ENCODE peak calls at places on chromosome 21, in four cellular contexts. M is left ventricle myocardium inferior, A is vagina, E is fibroblast of mammary gland. X is an unnamed sample.

GRCh38 chr21:28294046-28294445 is 698.6 kb downstream of the LTN1 start:
- DNase-seq in A (no peak), M (no peak), E (peak; percentile 21), X (no peak)

GRCh38 chr21:35559881-35560280 is 500.4 kb downstream of the SETD4 start:
- DNase-seq in A (no peak), E (peak; percentile 73), M (no peak), X (no peak)

GRCh38 chr21:19109694-19110093 is 706.1 kb upstream of the TMPRSS15 start:
- DNase-seq in M (no peak), E (no peak), A (no peak), X (no peak)

GRCh38 chr21:33998402-33998801 is 75.0 kb upstream of the MRPS6 start:
- DNase-seq in M (no peak), E (no peak), A (no peak), X (no peak)

GRCh38 chr21:34372321-34372720 is 3.0 kb upstream of the SMIM11 start:
- DNase-seq in M (no peak), A (no peak), E (no peak), X (no peak)

GRCh38 chr21:26655466-26655865 is 82.4 kb upstream of the CYYR1 start:
- DNase-seq in A (no peak), M (no peak), E (no peak), X (no peak)

GRCh38 chr21:34992736-34993135 is 56.4 kb downstream of the RUNX1 start:
- DNase-seq in M (no peak), A (no peak), E (peak; percentile 40), X (no peak)

GRCh38 chr21:37700641-37701202 is 215.5 kb downstream of the KCNJ6 start:
- DNase-seq in M (no peak), A (no peak), E (peak; percentile 87), X (no peak)

GRCh38 chr21:23853796-23854379 is 1753.4 kb downstream of the MRPL39 start:
- DNase-seq in A (no peak), E (peak; percentile 6), M (no peak), X (no peak)

GRCh38 chr21:34871026-34871908 is 177.8 kb downstream of the RUNX1 start:
- DNase-seq in M (no peak), E (no peak), A (no peak), X (no peak)

GRCh38 chr21:15004721-15005370 is 60.0 kb downstream of the NRIP1 start:
- DNase-seq in M (no peak), A (no peak), E (no peak), X (no peak)

GRCh38 chr21:35222541-35222941 is 173.4 kb upstream of the RUNX1 start:
- DNase-seq in A (no peak), M (no peak), E (no peak), X (no peak)

GRCh38 chr21:46559291-46559983 is 45.4 kb downstream of the S100B start:
- DNase-seq in M (no peak), A (no peak), E (no peak), X (no peak)

GRCh38 chr21:17708541-17709265 is 96.0 kb upstream of the BTG3 start:
- DNase-seq in A (no peak), E (no peak), M (no peak), X (no peak)

GRCh38 chr21:46553993-46554392 is 50.9 kb downstream of the S100B start:
- DNase-seq in A (no peak), M (no peak), E (no peak), X (peak; percentile 37)

GRCh38 chr21:33848252-33848953 is 67.2 kb downstream of the ATP5PO start:
- DNase-seq in E (no peak), M (no peak), A (no peak), X (no peak)

GRCh38 chr21:34874689-34875513 is 174.2 kb downstream of the RUNX1 start:
- DNase-seq in E (no peak), A (no peak), M (no peak), X (no peak)

GRCh38 chr21:24955275-24955961 is 651.9 kb downstream of the MRPL39 start:
- DNase-seq in A (no peak), M (no peak), E (no peak), X (no peak)

GRCh38 chr21:35398366-35398982 is 349.4 kb upstream of the RUNX1 start:
- DNase-seq in E (no peak), M (no peak), A (no peak), X (no peak)

GRCh38 chr21:34073749-34074282 is 438 bp downstream of the MRPS6 start:
- DNase-seq in E (no peak), A (no peak), M (peak; percentile 42), X (peak; percentile 68)

GRCh38 chr21:22791986-22792560 is 1793.9 kb downstream of the NCAM2 start:
- DNase-seq in A (no peak), E (peak; percentile 28), M (no peak), X (no peak)

GRCh38 chr21:30480145-30480544 is at the start of gene KRTAP19-1:
- DNase-seq in E (no peak), A (no peak), M (no peak), X (no peak)

GRCh38 chr21:28644762-28645161 is 347.9 kb downstream of the LTN1 start:
- DNase-seq in A (no peak), E (no peak), M (no peak), X (no peak)

GRCh38 chr21:25967566-25968438 is 202.8 kb downstream of the APP start:
- DNase-seq in E (no peak), A (no peak), M (no peak), X (no peak)

GRCh38 chr21:42638266-42638863 is 15.1 kb upstream of the PDE9A start:
- DNase-seq in A (no peak), M (no peak), E (no peak), X (no peak)

GRCh38 chr21:35578350-35578782 is 482.0 kb downstream of the SETD4 start:
- DNase-seq in M (no peak), E (peak; percentile 99), A (no peak), X (no peak)

GRCh38 chr21:35111531-35111930 is 62.4 kb upstream of the RUNX1 start:
- DNase-seq in M (no peak), A (no peak), E (no peak), X (no peak)

GRCh38 chr21:35172231-35172630 is 123.1 kb upstream of the RUNX1 start:
- DNase-seq in A (no peak), M (no peak), E (no peak), X (no peak)

GRCh38 chr21:19523731-19524130 is 1120.1 kb upstream of the TMPRSS15 start:
- DNase-seq in A (no peak), M (no peak), E (peak; percentile 2), X (no peak)

GRCh38 chr21:26389971-26390641 is 183.0 kb downstream of the CYYR1 start:
- DNase-seq in E (peak; percentile 61), M (no peak), A (no peak), X (no peak)

GRCh38 chr21:29033871-29034270 is 9.4 kb downstream of the USP16 start:
- DNase-seq in A (no peak), E (no peak), M (no peak), X (no peak)

GRCh38 chr21:45270306-45270821 is 17.3 kb downstream of the POFUT2 start:
- DNase-seq in A (no peak), E (no peak), M (no peak), X (peak; percentile 57)
- TF ChIP-seq CTCF in A (no peak), E (peak; percentile 29), M (no peak), X (peak; percentile 26)

GRCh38 chr21:36697473-36698159 is 1.3 kb upstream of the SIM2 start:
- DNase-seq in E (no peak), M (no peak), A (no peak), X (no peak)
- H3K4me3 ChIP-seq in E (no peak overlapping the region), M (peak overlapping the region; percentile 69), A (no peak overlapping the region), X (no peak overlapping the region)

GRCh38 chr21:32448803-32449594 is 36.5 kb downstream of the EVA1C start:
- DNase-seq in E (peak; percentile 42), A (no peak), M (no peak), X (no peak)

GRCh38 chr21:32457360-32457840 is 44.9 kb downstream of the EVA1C start:
- DNase-seq in A (no peak), M (peak; percentile 43), E (peak; percentile 48), X (peak; percentile 65)

GRCh38 chr21:32455548-32455947 is 43.0 kb downstream of the EVA1C start:
- DNase-seq in M (no peak), A (no peak), E (no peak), X (no peak)

GRCh38 chr21:32456497-32456918 is 44.0 kb downstream of the EVA1C start:
- DNase-seq in E (peak; percentile 87), A (no peak), M (no peak), X (no peak)

GRCh38 chr21:32452641-32453040 is 40.1 kb downstream of the EVA1C start:
- DNase-seq in E (no peak), A (no peak), M (no peak), X (no peak)
- TF ChIP-seq CTCF in E (no peak), A (no peak), M (no peak), X (no peak)

GRCh38 chr21:43921602-43921978 is 56.6 kb downstream of the AGPAT3 start:
- DNase-seq in E (no peak), M (peak; percentile 9), A (no peak), X (peak; percentile 14)
- H3K4me3 ChIP-seq in E (no peak overlapping the region), M (no peak overlapping the region), A (no peak overlapping the region), X (no peak overlapping the region)

DNA sequence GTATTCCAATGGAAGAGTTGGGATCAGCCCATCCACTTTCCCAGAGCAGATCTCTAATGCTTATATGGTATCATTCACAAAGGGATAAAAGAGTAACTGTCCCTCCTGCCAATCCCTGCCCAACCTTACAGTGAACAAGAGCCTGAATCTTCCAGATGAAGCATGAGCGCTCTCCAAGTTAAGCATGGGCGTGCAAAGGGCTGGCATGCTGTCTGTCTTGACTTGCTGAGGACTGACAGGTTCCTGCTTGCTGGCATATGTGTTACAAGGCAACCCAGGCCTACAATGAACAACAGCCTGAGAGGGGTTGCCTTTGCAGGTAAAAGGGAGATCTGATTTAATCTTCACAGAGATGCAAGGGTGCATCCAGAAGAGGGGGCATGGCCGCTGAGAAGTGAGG is 155.6 kb upstream of the SOD1 start:
- DNase-seq in E (no peak), M (no peak), A (no peak), X (no peak)
- TF ChIP-seq CTCF in E (no peak), M (no peak), A (no peak), X (no peak)

GRCh38 chr21:16195896-16196443 is 466.2 kb downstream of the USP25 start:
- DNase-seq in E (peak; percentile 25), M (no peak), A (no peak), X (no peak)
- H3K4me3 ChIP-seq in E (peak overlapping the region; percentile 65), M (peak overlapping the region; percentile 68), A (peak overlapping the region; percentile 43), X (peak overlapping the region; percentile 10)

GRCh38 chr21:41611966-41612606 is 104.1 kb upstream of the TMPRSS2 start:
- DNase-seq in M (no peak), E (peak; percentile 47), A (no peak), X (no peak)
- TF ChIP-seq CTCF in M (no peak), E (peak; percentile 23), A (no peak), X (no peak)

GRCh38 chr21:39082656-39083376 is 100.4 kb downstream of the PSMG1 start:
- DNase-seq in M (no peak), E (no peak), A (no peak), X (no peak)
- H3K4me3 ChIP-seq in M (no peak overlapping the region), E (no peak overlapping the region), A (no peak overlapping the region), X (no peak overlapping the region)

GRCh38 chr21:39183272-39184049 is at the start of gene PSMG1:
- DNase-seq in A (no peak), M (peak; percentile 96), E (peak; percentile 91), X (peak; percentile 98)

GRCh38 chr21:39181205-39181818 is 1.9 kb downstream of the PSMG1 start:
- DNase-seq in M (no peak), A (no peak), E (no peak), X (no peak)

GRCh38 chr21:39182484-39183271 is 573 bp downstream of the PSMG1 start:
- DNase-seq in A (no peak), M (no peak), E (no peak), X (no peak)

GRCh38 chr21:39180429-39181019 is 2.7 kb downstream of the PSMG1 start:
- DNase-seq in A (no peak), M (no peak), E (no peak), X (no peak)

GRCh38 chr21:39182016-39182415 is 1.2 kb downstream of the PSMG1 start:
- DNase-seq in M (no peak), A (no peak), E (no peak), X (no peak)
- TF ChIP-seq CTCF in M (no peak), A (no peak), E (no peak), X (no peak)